ENCODE peak calls at places on chromosomes 4 and X, in four cellular contexts. H, V, A and W are unnamed samples.

GRCh38 chr4:158769175-158769831 is 477 bp downstream of the FNIP2 start:
- DNase-seq in V (peak), A (no peak), H (no peak), W (peak)

GRCh38 chr4:4564522-4564921 is 22.7 kb upstream of the STX18 start:
- DNase-seq in A (no peak), V (no peak), H (no peak), W (no peak)

GRCh38 chrX:11886745-11887144 is 128.7 kb downstream of the MSL3 start:
- DNase-seq in H (peak), V (peak), A (peak), W (peak)

GRCh38 chr4:8786166-8786565 is 85.5 kb downstream of the HMX1 start:
- DNase-seq in H (no peak), V (no peak), A (no peak), W (no peak)

GRCh38 chr4:8544741-8545438 is 35.3 kb upstream of the GPR78 start:
- DNase-seq in A (peak), V (no peak), H (no peak), W (no peak)

GRCh38 chrX:154751121-154751668 is 318 bp upstream of the GAB3 start:
- DNase-seq in V (no peak), A (no peak), H (no peak), W (no peak)

GRCh38 chr4:94525993-94526740 is 74.4 kb downstream of the PDLIM5 start:
- DNase-seq in V (no peak), A (peak), H (peak), W (no peak)

GRCh38 chr4:113094327-113094726 is 44.9 kb downstream of the ANK2 start:
- DNase-seq in H (no peak), V (no peak), A (no peak), W (no peak)

GRCh38 chr4:158161561-158162354 is 11.1 kb downstream of the GASK1B start:
- DNase-seq in V (peak), A (peak), H (peak), W (no peak)

GRCh38 chr4:13701937-13702446 is 74.5 kb upstream of the BOD1L1 start:
- DNase-seq in H (peak), V (peak), A (peak), W (peak)

GRCh38 chr4:109206610-109207009 is 95.8 kb downstream of the COL25A1 start:
- DNase-seq in H (peak), A (no peak), V (no peak), W (no peak)

GRCh38 chr4:6772223-6772928 is 10.2 kb upstream of the KIAA0232 start:
- DNase-seq in V (peak), H (peak), A (no peak), W (peak)

GRCh38 chr4:183105092-183105491 is 6.0 kb downstream of the WWC2 start:
- DNase-seq in V (no peak), H (no peak), A (no peak), W (no peak)

GRCh38 chrX:84144281-84144680 is 43.7 kb downstream of the RPS6KA6 start:
- DNase-seq in H (peak), V (no peak), A (no peak), W (no peak)

GRCh38 chr4:184806711-184807110 is 19.1 kb downstream of the ACSL1 start:
- DNase-seq in H (no peak), V (no peak), A (no peak), W (no peak)
- H3K27ac ChIP-seq in H (no peak), V (no peak), A (no peak), W (peak)

GRCh38 chr4:177879851-177880250 is 437.6 kb upstream of the AGA start:
- DNase-seq in V (peak), A (no peak), H (no peak), W (no peak)
- TF ChIP-seq CTCF in V (peak), A (no peak), H (no peak), W (no peak)

DNA sequence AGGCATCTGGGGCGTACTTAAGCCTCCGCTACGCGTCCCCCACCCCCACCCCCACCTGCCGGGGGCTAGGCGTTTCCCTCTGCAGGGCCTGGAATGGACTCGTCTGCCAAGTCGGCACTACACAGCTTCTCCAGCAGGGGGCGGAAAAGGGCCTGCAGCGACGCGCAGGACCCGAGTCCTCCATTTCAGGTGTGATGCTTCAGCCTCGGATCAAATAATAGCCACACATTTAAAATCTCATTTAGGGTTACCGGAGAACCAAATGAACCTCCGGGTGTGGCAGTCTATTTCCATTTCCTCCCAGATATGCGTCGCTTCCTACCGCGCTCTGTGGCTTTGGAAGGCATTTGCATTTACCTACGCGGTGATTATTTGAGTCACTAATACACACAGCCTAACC is 2.9 kb downstream of the PAK3 start:
- DNase-seq in A (peak), V (peak), H (no peak), W (no peak)
- H3K27ac ChIP-seq in A (no peak), V (no peak), H (no peak), W (no peak)

DNA sequence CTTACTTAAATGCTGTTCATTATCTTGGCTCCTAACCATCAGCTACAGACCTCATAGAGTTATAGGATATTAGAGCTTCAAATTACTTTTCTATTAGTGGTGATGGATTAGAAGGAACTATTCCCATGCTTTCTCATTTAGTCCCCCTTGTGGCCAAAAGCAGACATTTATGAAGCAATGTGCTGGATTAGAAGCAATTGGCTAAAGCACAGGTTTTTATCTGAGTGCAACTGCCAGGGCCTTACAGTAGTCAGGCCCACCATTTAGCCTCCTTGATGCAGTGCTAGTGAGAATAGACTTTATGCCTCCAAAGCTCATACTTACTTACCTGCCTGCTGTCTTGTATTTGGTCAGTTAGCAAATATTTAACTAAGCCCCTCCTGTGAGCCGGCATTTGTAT is 93.0 kb downstream of the TSPAN7 start:
- DNase-seq in H (peak), A (peak), V (peak), W (peak)
- TF ChIP-seq CTCF in H (peak), A (peak), V (peak), W (peak)

GRCh38 chrX:102339312-102340298 is 92.6 kb downstream of the NXF2 start:
- DNase-seq in H (no peak), A (no peak), V (no peak), W (no peak)

GRCh38 chrX:102341867-102342266 is 94.9 kb downstream of the NXF2 start:
- DNase-seq in H (no peak), V (peak), A (no peak), W (no peak)

DNA sequence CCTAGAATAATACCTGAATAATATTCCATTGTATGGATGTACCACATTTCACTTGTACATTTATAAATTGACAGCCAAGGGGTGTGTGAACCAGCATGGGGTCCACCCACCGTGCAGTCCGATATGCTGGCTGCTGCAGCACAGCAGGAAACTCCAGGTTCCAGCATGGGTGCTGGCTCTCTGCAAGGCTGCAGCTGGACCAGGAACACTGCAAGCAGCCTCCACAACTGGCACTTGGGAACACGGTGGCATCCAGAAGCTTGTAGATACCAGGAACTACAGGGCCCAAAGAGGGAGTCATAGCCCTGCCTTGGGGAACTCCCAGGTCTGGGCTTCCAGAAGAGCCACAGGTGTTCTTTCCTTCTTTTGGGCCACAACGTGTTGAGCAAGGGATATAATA is 91.2 kb downstream of the NXF2 start:
- DNase-seq in V (no peak), H (no peak), A (no peak), W (no peak)
- H3K27ac ChIP-seq in V (no peak), H (no peak), A (no peak), W (no peak)

DNA sequence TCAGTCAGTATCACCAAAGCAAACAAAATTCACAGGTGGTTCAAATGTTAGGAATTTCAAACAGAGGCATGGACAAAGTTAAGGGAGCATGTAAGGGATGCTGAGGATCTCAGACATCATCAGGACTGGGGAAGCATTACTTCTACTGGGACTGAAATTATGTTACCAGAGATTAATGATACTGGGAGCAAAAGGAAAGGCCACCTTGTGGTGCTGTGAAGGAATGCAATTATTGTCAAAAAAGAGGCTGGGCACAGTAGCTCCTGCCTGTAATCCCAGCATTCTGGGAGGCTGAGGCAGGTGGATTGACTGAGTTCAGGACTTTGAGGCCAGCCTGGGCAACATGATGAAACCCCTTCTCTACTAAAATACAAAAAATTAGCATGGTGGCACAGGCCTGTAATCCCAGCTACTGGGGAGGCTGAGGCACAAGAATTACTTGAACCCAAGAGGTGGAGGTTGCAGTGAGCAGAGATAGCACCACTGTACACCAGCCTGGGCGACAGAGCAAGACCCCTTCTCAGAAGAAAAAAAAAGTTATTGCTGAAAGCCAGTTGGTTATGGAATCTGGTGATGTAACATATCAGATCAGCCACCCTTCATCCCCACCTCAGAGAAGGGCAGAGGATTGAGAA is 954.3 kb downstream of the PCDH7 start:
- DNase-seq in A (peak), V (peak), H (no peak), W (peak)
- TF ChIP-seq CTCF in A (peak), V (peak), H (peak), W (peak)

GRCh38 chr4:163590609-163591264 is 96.2 kb downstream of the TMA16 start:
- DNase-seq in A (no peak), V (peak), H (peak), W (no peak)

GRCh38 chr4:163590103-163590502 is 95.6 kb downstream of the TMA16 start:
- DNase-seq in V (no peak), H (no peak), A (no peak), W (no peak)

GRCh38 chr4:163595590-163595989 is 101.1 kb downstream of the TMA16 start:
- DNase-seq in V (no peak), A (no peak), H (no peak), W (no peak)

GRCh38 chr4:163591614-163592020 is 97.1 kb downstream of the TMA16 start:
- DNase-seq in V (no peak), H (no peak), A (no peak), W (no peak)

DNA sequence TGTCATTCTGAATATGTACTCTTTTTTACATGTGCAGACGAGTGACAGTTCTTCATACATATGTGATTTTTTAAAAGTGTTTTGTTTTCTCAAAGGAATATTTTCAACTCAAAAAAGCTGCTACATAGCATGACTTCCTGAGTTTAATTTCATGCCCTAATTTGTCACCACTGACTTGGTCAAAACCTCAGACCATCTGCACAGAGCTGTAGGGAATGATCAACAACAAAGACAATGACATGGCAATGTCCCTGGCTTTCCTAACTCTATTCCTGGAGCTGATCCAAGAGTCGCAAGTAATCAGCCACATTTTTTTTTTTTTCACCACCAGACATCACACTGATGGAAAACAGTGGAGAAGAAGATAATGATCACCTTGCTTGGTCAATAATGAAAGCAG is 97.7 kb downstream of the TMA16 start:
- DNase-seq in A (no peak), V (no peak), H (no peak), W (no peak)
- H3K27ac ChIP-seq in A (no peak), V (no peak), H (no peak), W (no peak)

DNA sequence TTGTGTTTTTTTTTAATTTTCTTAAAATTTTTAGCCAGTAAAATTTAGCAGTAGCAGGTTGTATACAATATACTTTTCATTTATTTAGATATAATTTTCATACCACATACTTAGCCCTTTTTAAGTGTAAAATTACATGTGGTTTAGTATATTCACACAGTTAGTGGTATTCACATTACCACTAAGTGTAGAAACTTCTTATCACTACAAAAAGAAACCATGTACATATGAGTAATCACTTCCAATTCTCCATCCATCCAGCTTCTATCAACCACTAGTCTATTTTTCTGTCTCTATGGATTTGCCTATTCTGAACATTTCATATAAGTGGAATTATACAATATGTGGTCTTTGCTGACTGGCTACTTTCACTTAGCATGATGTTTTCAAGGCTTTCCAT is 109.0 kb downstream of the ZC4H2 start:
- DNase-seq in H (no peak), V (no peak), A (no peak), W (no peak)
- TF ChIP-seq CTCF in H (no peak), V (no peak), A (no peak), W (no peak)

DNA sequence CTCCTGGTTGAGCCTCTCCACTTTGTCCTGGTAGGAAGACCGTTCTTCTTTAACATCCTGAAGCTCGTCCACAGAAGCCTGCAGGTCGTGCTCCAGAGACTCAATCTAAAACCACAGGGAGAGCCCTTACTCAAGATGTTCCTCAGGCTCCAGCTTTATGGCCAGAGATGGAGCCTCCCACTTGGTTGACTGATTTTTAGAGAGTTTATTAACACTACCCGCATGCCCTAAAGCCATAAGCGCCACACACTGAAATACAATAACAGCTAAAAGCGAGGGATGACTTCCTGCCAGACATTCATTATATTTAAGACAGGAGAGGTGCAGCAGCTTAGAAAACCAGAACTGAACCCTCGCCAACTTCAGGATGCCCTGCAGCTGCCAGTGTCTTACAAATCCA is 41.9 kb downstream of the SOD3 start:
- DNase-seq in A (no peak), H (no peak), V (no peak), W (no peak)
- H3K27ac ChIP-seq in A (no peak), H (no peak), V (no peak), W (no peak)